ENCODE peak calls at places on chromosomes 4 and X, in four cellular contexts. Y is Panc1; I is stimulated activated effector memory CD8-positive, alpha-beta T cell treated with anti-CD3 and anti-CD28 coated beads, Interleukin-12 subunit alpha, Interleukin-12 subunit beta, amount 100 ng/mL, for 72 hours; A is psoas muscle. V is an unnamed sample.

GRCh38 chrX:44874481-44875184 is 1.6 kb downstream of the KDM6A start:
- ATAC-seq in Y (peak), I (peak), A (no peak), V (peak)

GRCh38 chr4:159278399-159278798 is 175.5 kb downstream of the RAPGEF2 start:
- ATAC-seq in Y (no peak), I (no peak), A (no peak), V (peak)

GRCh38 chr4:112038861-112039260 is 106.4 kb upstream of the FAM241A start:
- ATAC-seq in Y (no peak), I (no peak), A (no peak), V (no peak)

GRCh38 chr4:142091691-142092182 is 455.4 kb downstream of the IL15 start:
- ATAC-seq in Y (peak), I (no peak), A (peak), V (no peak)

GRCh38 chr4:79366422-79366821 is 40.6 kb upstream of the NAA11 start:
- ATAC-seq in Y (no peak), I (no peak), A (no peak), V (no peak)

GRCh38 chr4:17705107-17705506 is 76.3 kb downstream of the FAM184B start:
- ATAC-seq in Y (no peak), I (no peak), A (no peak), V (no peak)

GRCh38 chrX:45771560-45772340 is 571.1 kb upstream of the DIPK2B start:
- ATAC-seq in Y (no peak), I (peak), A (no peak), V (peak)

GRCh38 chr4:152258804-152259708 is 276.8 kb downstream of the FBXW7 start:
- ATAC-seq in Y (no peak), I (no peak), A (no peak), V (no peak)

GRCh38 chrX:46198858-46199257 is 346.4 kb downstream of the ZNF674 start:
- ATAC-seq in Y (no peak), I (no peak), A (no peak), V (no peak)

GRCh38 chr4:143262838-143263237 is 73.8 kb upstream of the GAB1 start:
- ATAC-seq in Y (no peak), I (no peak), A (no peak), V (no peak)

GRCh38 chr4:124435276-124435675 is 277.3 kb downstream of the ANKRD50 start:
- ATAC-seq in Y (no peak), I (no peak), A (no peak), V (no peak)

GRCh38 chr4:84099591-84099990 is 399.5 kb downstream of the NKX6-1 start:
- ATAC-seq in Y (no peak), I (no peak), A (no peak), V (no peak)

GRCh38 chr4:21802406-21802805 is 146.2 kb downstream of the KCNIP4 start:
- ATAC-seq in Y (no peak), I (no peak), A (no peak), V (no peak)

GRCh38 chr4:183635333-183635732 is 23.7 kb downstream of the RWDD4 start:
- ATAC-seq in Y (no peak), I (no peak), A (no peak), V (no peak)

GRCh38 chrX:14010566-14010965 is 19.1 kb downstream of the GEMIN8 start:
- ATAC-seq in Y (no peak), I (no peak), A (no peak), V (no peak)

GRCh38 chr4:48329193-48329592 is 12.1 kb upstream of the SLAIN2 start:
- ATAC-seq in Y (no peak), I (no peak), A (no peak), V (no peak)

GRCh38 chrX:104122829-104123228 is 10.5 kb downstream of the ZCCHC18 start:
- ATAC-seq in Y (no peak), I (peak), A (no peak), V (peak)

GRCh38 chr4:72374156-72374555 is 194.9 kb downstream of the ADAMTS3 start:
- ATAC-seq in Y (no peak), I (no peak), A (no peak), V (no peak)

GRCh38 chr4:1410491-1411325 is 4.5 kb upstream of the NKX1-1 start:
- ATAC-seq in Y (no peak), I (peak), A (no peak), V (no peak)

GRCh38 chr4:93317571-93317970 is 511.0 kb upstream of the ATOH1 start:
- ATAC-seq in Y (no peak), I (no peak), A (no peak), V (no peak)

GRCh38 chrX:115047181-115047580 is 29.8 kb upstream of the IL13RA2 start:
- ATAC-seq in Y (no peak), I (no peak), A (no peak), V (no peak)

GRCh38 chrX:154036513-154036912 is 16.8 kb upstream of the IRAK1 start:
- ATAC-seq in Y (no peak), I (peak), A (no peak), V (peak)

GRCh38 chr4:54660145-54660535 is 2.4 kb downstream of the KIT start:
- ATAC-seq in Y (no peak), I (no peak), A (no peak), V (no peak)

GRCh38 chr4:185868983-185869938 is 57.3 kb upstream of the SORBS2 start:
- ATAC-seq in Y (no peak), I (no peak), A (no peak), V (no peak)

GRCh38 chrX:44569122-44569521 is 26.5 kb upstream of the FUNDC1 start:
- ATAC-seq in Y (no peak), I (no peak), A (no peak), V (no peak)

GRCh38 chr4:40200881-40201797 is 4.3 kb downstream of the RHOH start:
- ATAC-seq in Y (peak), I (peak), A (no peak), V (peak)

GRCh38 chr4:127560755-127561154 is 72.0 kb upstream of the INTU start:
- ATAC-seq in Y (no peak), I (no peak), A (no peak), V (no peak)

GRCh38 chr4:25710637-25711036 is 55.0 kb downstream of the SLC34A2 start:
- ATAC-seq in Y (no peak), I (no peak), A (no peak), V (no peak)

V was measured in activated T-helper 17 cell treated with anti-CD3 and anti-CD28 coated beads, Interleukin-2, amount 50 U/mL, for 72 hours.